ENCODE peak calls at places on chromosomes 12 and 14, in nine cellular contexts. T is T-helper 9 cell; L is aorta; H is GM12878; J is EL; Z is activated B cell treated with CpG ODN at 0.5 μM for 24 hours; C is natural killer cell treated with Interleukin-12 subunit alpha and Interleukin-12 subunit beta and Interleukin-15 and Interleukin-18, amount 100 ng/mL, for 72 hours; F is CD4-positive, alpha-beta memory T cell; B is A172. G is an unnamed sample.

GRCh38 chr12:2356601-2357125 is 303.9 kb downstream of the CACNA1C start:
- DNase-seq in H (no peak), C (no peak), T (no peak), J (no peak), F (no peak), B (no peak), Z (no peak), L (no peak), G (no peak)

GRCh38 chr12:27244680-27245005 is 557 bp downstream of the STK38L start:
- DNase-seq in H (no peak), F (no peak), C (no peak), T (no peak), L (no peak), Z (no peak), J (peak), B (no peak), G (no peak)

GRCh38 chr14:89025581-89026236 is 201.3 kb downstream of the TTC8 start:
- DNase-seq in T (no peak), Z (no peak), H (no peak), F (no peak), B (no peak), C (no peak), L (no peak), J (peak), G (no peak)

GRCh38 chr14:23114669-23115491 is 4.2 kb downstream of the CEBPE start:
- DNase-seq in C (peak), F (no peak), B (peak), L (peak), T (no peak), Z (no peak), H (no peak), J (peak), G (no peak)

GRCh38 chr14:84272290-84272721 is 1257.6 kb upstream of the FLRT2 start:
- DNase-seq in C (no peak), F (no peak), Z (no peak), L (no peak), H (no peak), B (no peak), J (no peak), T (no peak), G (no peak)

GRCh38 chr14:103522649-103523582 is at the start of gene CKB:
- DNase-seq in Z (no peak), H (no peak), J (peak), B (no peak), L (peak), C (no peak), F (no peak), T (no peak), G (no peak)

GRCh38 chr12:116037941-116038837 is 239.3 kb downstream of the MED13L start:
- DNase-seq in J (peak), B (peak), T (no peak), H (no peak), Z (no peak), L (no peak), C (no peak), F (no peak), G (no peak)

GRCh38 chr12:123062682-123063426 is 82.4 kb downstream of the ARL6IP4 start:
- DNase-seq in Z (no peak), C (no peak), F (no peak), H (no peak), T (no peak), L (no peak), J (peak), B (peak), G (no peak)

GRCh38 chr12:6852651-6853354 is 853 bp downstream of the USP5 start:
- DNase-seq in H (no peak), L (peak), C (no peak), B (peak), Z (no peak), J (peak), T (peak), F (peak), G (peak)

GRCh38 chr12:125186471-125187147 is 121.4 kb downstream of the AACS start:
- DNase-seq in J (no peak), L (peak), F (no peak), T (no peak), B (no peak), Z (no peak), C (no peak), H (no peak), G (no peak)

GRCh38 chr12:110680032-110680431 is 8.9 kb downstream of the HVCN1 start:
- DNase-seq in F (no peak), H (no peak), J (no peak), B (no peak), L (no peak), Z (no peak), T (no peak), C (no peak), G (no peak)

GRCh38 chr14:85566603-85567002 is 36.7 kb downstream of the FLRT2 start:
- DNase-seq in H (no peak), T (no peak), J (peak), F (no peak), C (no peak), Z (no peak), B (peak), L (no peak), G (no peak)

GRCh38 chr12:105459760-105460325 is 129.4 kb downstream of the C12orf75 start:
- DNase-seq in Z (no peak), J (no peak), C (no peak), L (no peak), H (no peak), T (no peak), F (no peak), B (no peak), G (no peak)

GRCh38 chr12:117212563-117213190 is 22.4 kb upstream of the FBXO21 start:
- DNase-seq in L (peak), H (no peak), T (peak), J (peak), Z (peak), F (peak), C (no peak), B (peak), G (peak)

GRCh38 chr12:5904969-5905368 is 40.1 kb downstream of the ANO2 start:
- DNase-seq in L (no peak), J (no peak), T (no peak), F (no peak), Z (no peak), C (no peak), H (no peak), B (no peak), G (no peak)

G was measured in activated gamma-delta T cell treated with Interleukin-2 at 50 U/mL for 16 hours.